ENCODE peak calls at places on chromosomes 5 and 9, in nine cellular contexts. G, T, I, U, F, P, B, D and J are unnamed samples.

GRCh38 chr5:52997424-52997823 is 8.3 kb downstream of the ITGA2 start:
- DNase-seq in G (no peak), T (no peak), I (no peak), U (no peak), F (no peak), P (no peak), B (no peak), D (no peak), J (no peak)

GRCh38 chr9:135022191-135022870 is 65.1 kb upstream of the OLFM1 start:
- DNase-seq in G (no peak), T (no peak), I (no peak), U (no peak), F (no peak), P (no peak), B (no peak), D (no peak), J (no peak)

GRCh38 chr9:706606-707451 is 134.7 kb upstream of the DMRT1 start:
- DNase-seq in G (peak), T (no peak), I (peak), U (peak), F (peak), P (no peak), B (no peak), D (no peak), J (peak)

GRCh38 chr9:4038182-4038723 is 261.6 kb downstream of the GLIS3 start:
- DNase-seq in G (no peak), T (no peak), I (peak), U (no peak), F (no peak), P (no peak), B (no peak), D (no peak), J (no peak)

GRCh38 chr5:35668794-35669193 is 51.1 kb downstream of the SPEF2 start:
- DNase-seq in G (no peak), T (no peak), I (no peak), U (no peak), F (no peak), P (no peak), B (no peak), D (no peak), J (no peak)

GRCh38 chr5:2021484-2022176 is 138.9 kb upstream of the IRX4 start:
- DNase-seq in G (no peak), T (no peak), I (no peak), U (no peak), F (no peak), P (no peak), B (no peak), D (peak), J (no peak)

GRCh38 chr9:116656535-116656934 is 30.6 kb upstream of the TRIM32 start:
- DNase-seq in G (no peak), T (no peak), I (no peak), U (no peak), F (no peak), P (no peak), B (peak), D (no peak), J (no peak)

GRCh38 chr5:132258102-132259060 is 885 bp downstream of the PDLIM4 start:
- DNase-seq in G (no peak), T (no peak), I (peak), U (no peak), F (peak), P (no peak), B (no peak), D (peak), J (no peak)

GRCh38 chr5:81428446-81428845 is 34.5 kb upstream of the ACOT12 start:
- DNase-seq in G (no peak), T (no peak), I (peak), U (no peak), F (peak), P (no peak), B (no peak), D (no peak), J (no peak)

GRCh38 chr5:51566940-51567339 is 183.7 kb downstream of the ISL1 start:
- DNase-seq in G (no peak), T (no peak), I (no peak), U (no peak), F (no peak), P (no peak), B (no peak), D (no peak), J (no peak)

GRCh38 chr5:55600536-55601208 is 65.9 kb upstream of the PLPP1 start:
- DNase-seq in G (peak), T (no peak), I (peak), U (no peak), F (peak), P (no peak), B (no peak), D (peak), J (peak)

GRCh38 chr9:71036501-71036900 is 84.9 kb downstream of the TRPM3 start:
- DNase-seq in G (no peak), T (no peak), I (peak), U (no peak), F (peak), P (no peak), B (no peak), D (no peak), J (no peak)

GRCh38 chr9:116873937-116874900 is 187.1 kb downstream of the TRIM32 start:
- DNase-seq in G (no peak), T (no peak), I (no peak), U (no peak), F (no peak), P (no peak), B (no peak), D (no peak), J (peak)

GRCh38 chr5:124162782-124163532 is 583.5 kb downstream of the ZNF608 start:
- DNase-seq in G (peak), T (no peak), I (no peak), U (no peak), F (peak), P (no peak), B (peak), D (no peak), J (no peak)

GRCh38 chr5:38622723-38623129 is 66.3 kb upstream of the LIFR start:
- DNase-seq in G (no peak), T (no peak), I (no peak), U (no peak), F (no peak), P (no peak), B (no peak), D (no peak), J (no peak)

GRCh38 chr5:119031905-119032304 is 39.0 kb upstream of the DMXL1 start:
- DNase-seq in G (no peak), T (no peak), I (no peak), U (peak), F (no peak), P (no peak), B (peak), D (no peak), J (no peak)

GRCh38 chr9:126225611-126226609 is 100.7 kb upstream of the MVB12B start:
- DNase-seq in G (no peak), T (no peak), I (no peak), U (no peak), F (no peak), P (no peak), B (no peak), D (peak), J (no peak)